ENCODE peak calls at places on chromosome 15, in four cellular contexts. W is EL, Z is body of pancreas, U is hypothalamus. N is an unnamed sample.

GRCh38 chr15:60899322-60899966 is 329.7 kb downstream of the RORA start:
- DNase-seq in Z (no peak), U (no peak), W (no peak), N (no peak)

GRCh38 chr15:101011582-101011981 is 92.4 kb downstream of the LRRK1 start:
- DNase-seq in Z (no peak), W (no peak), U (no peak), N (no peak)

GRCh38 chr15:67838789-67839332 is 984 bp downstream of the RNU6-1 start:
- DNase-seq in W (no peak), Z (peak), U (no peak), N (peak)

GRCh38 chr15:99021669-99022068 is 14.1 kb upstream of the PGPEP1L start:
- DNase-seq in U (no peak), Z (no peak), W (no peak), N (no peak)

GRCh38 chr15:83612226-83612625 is 41.7 kb upstream of the ADAMTSL3 start:
- DNase-seq in Z (no peak), U (no peak), W (no peak), N (no peak)

GRCh38 chr15:92392966-92393286 is 755 bp upstream of the ST8SIA2 start:
- DNase-seq in Z (no peak), W (no peak), U (no peak), N (no peak)

GRCh38 chr15:29670266-29670665 is 152.0 kb downstream of the TJP1 start:
- DNase-seq in W (no peak), U (no peak), Z (no peak), N (no peak)

GRCh38 chr15:69303337-69304175 is 4.8 kb downstream of the PAQR5 start:
- DNase-seq in W (peak), Z (no peak), U (no peak), N (no peak)

GRCh38 chr15:67146875-67147381 is 81.5 kb downstream of the SMAD3 start:
- DNase-seq in U (no peak), W (peak), Z (no peak), N (peak)

GRCh38 chr15:58525926-58526538 is 94.2 kb downstream of the LIPC start:
- DNase-seq in W (no peak), Z (no peak), U (no peak), N (no peak)

GRCh38 chr15:64599226-64599625 is 138.8 kb downstream of the ZNF609 start:
- DNase-seq in Z (no peak), U (no peak), W (peak), N (no peak)

GRCh38 chr15:63277893-63278505 is 594 bp downstream of the APH1B start:
- DNase-seq in Z (peak), U (no peak), W (no peak), N (no peak)

GRCh38 chr15:70048196-70048565 is 49.5 kb downstream of the TLE3 start:
- DNase-seq in W (no peak), Z (no peak), U (no peak), N (no peak)

GRCh38 chr15:74631935-74632560 is 16.4 kb downstream of the CLK3 start:
- DNase-seq in W (peak), U (no peak), Z (peak), N (peak)

GRCh38 chr15:79179108-79179561 is 88.6 kb upstream of the RASGRF1 start:
- DNase-seq in W (peak), U (no peak), Z (no peak), N (peak)

GRCh38 chr15:101276501-101277037 is 716 bp downstream of the SELENOS start:
- DNase-seq in U (no peak), W (peak), Z (no peak), N (peak)

GRCh38 chr15:96750361-96750760 is 419.9 kb downstream of the NR2F2 start:
- DNase-seq in W (no peak), Z (no peak), U (no peak), N (no peak)

GRCh38 chr15:39623550-39623931 is 42.7 kb downstream of the THBS1 start:
- DNase-seq in W (no peak), Z (no peak), U (no peak), N (no peak)

GRCh38 chr15:59278120-59278519 is 71.5 kb downstream of the LDHAL6B start:
- DNase-seq in Z (no peak), W (no peak), U (no peak), N (no peak)

GRCh38 chr15:84822774-84823579 is 5.8 kb downstream of the ALPK3 start:
- DNase-seq in U (no peak), W (no peak), Z (no peak), N (no peak)

GRCh38 chr15:72099155-72099554 is 18.8 kb downstream of the MYO9A start:
- DNase-seq in Z (no peak), U (no peak), W (no peak), N (no peak)

GRCh38 chr15:57424628-57425405 is 48.5 kb downstream of the CGNL1 start:
- DNase-seq in W (no peak), Z (no peak), U (no peak), N (no peak)

GRCh38 chr15:91866371-91866905 is 12.9 kb downstream of the SLCO3A1 start:
- DNase-seq in Z (no peak), W (peak), U (no peak), N (no peak)

GRCh38 chr15:78396976-78397375 is 41.0 kb upstream of the IREB2 start:
- DNase-seq in Z (peak), W (peak), U (no peak), N (peak)

N was measured in iris pigment epithelial cell.